ENCODE peak calls at places on chromosome X, in six cellular contexts. A, H, J, R, Y and K are unnamed samples.

GRCh38 chrX:7514871-7515599 is 327.9 kb upstream of the VCX start:
- DNase-seq in A (no peak), Y (no peak), H (peak), J (no peak), R (no peak), K (no peak)

GRCh38 chrX:44667771-44668170 is 125.1 kb upstream of the FUNDC1 start:
- DNase-seq in A (no peak), R (no peak), H (no peak), J (no peak), Y (peak), K (no peak)

GRCh38 chrX:69503835-69504625 is at the start of gene NALF2:
- DNase-seq in R (peak), J (peak), H (no peak), Y (peak), A (no peak), K (peak)

GRCh38 chrX:95893632-95894031 is 791.0 kb upstream of the DIAPH2 start:
- DNase-seq in Y (peak), A (no peak), J (no peak), H (peak), R (no peak), K (no peak)

GRCh38 chrX:23742174-23742692 is 843 bp downstream of the ACOT9 start:
- DNase-seq in Y (peak), H (peak), A (no peak), J (no peak), R (no peak), K (no peak)

GRCh38 chrX:10199212-10199611 is 42.4 kb downstream of the CLCN4 start:
- DNase-seq in A (peak), Y (peak), J (no peak), R (no peak), H (no peak), K (no peak)

GRCh38 chrX:131187234-131187633 is 101.9 kb downstream of the IGSF1 start:
- DNase-seq in J (no peak), Y (no peak), R (no peak), H (no peak), A (no peak), K (no peak)

GRCh38 chrX:19649227-19650009 is 134.1 kb upstream of the MAP3K15 start:
- DNase-seq in R (no peak), J (no peak), A (no peak), Y (no peak), H (no peak), K (no peak)

GRCh38 chrX:49178537-49178936 is 6.8 kb downstream of the PLP2 start:
- DNase-seq in Y (no peak), J (no peak), A (no peak), R (no peak), H (no peak), K (no peak)

GRCh38 chrX:135985123-135985973 is at the start of gene SLC9A6:
- DNase-seq in R (peak), J (peak), Y (peak), A (peak), H (peak), K (peak)

GRCh38 chrX:110509778-110510510 is 151.3 kb downstream of the RTL9 start:
- DNase-seq in R (peak), A (no peak), H (no peak), Y (peak), J (no peak), K (no peak)

GRCh38 chrX:34770511-34770910 is 113.4 kb upstream of the TMEM47 start:
- DNase-seq in J (no peak), Y (no peak), H (no peak), R (no peak), A (no peak), K (no peak)

GRCh38 chrX:16807976-16808542 is 21.8 kb downstream of the TXLNG start:
- DNase-seq in R (no peak), A (no peak), J (no peak), H (peak), Y (peak), K (no peak)

GRCh38 chrX:39883664-39884063 is 214.1 kb downstream of the BCOR start:
- DNase-seq in A (no peak), Y (no peak), R (no peak), H (no peak), J (no peak), K (no peak)

GRCh38 chrX:153746359-153746758 is 17.7 kb upstream of the PLXNB3 start:
- DNase-seq in J (no peak), Y (no peak), H (no peak), A (no peak), R (no peak), K (no peak)

GRCh38 chrX:19888419-19888879 is 1.0 kb upstream of the SH3KBP1 start:
- DNase-seq in A (peak), J (peak), H (peak), R (peak), Y (peak), K (peak)

GRCh38 chrX:19647731-19648588 is 132.7 kb upstream of the MAP3K15 start:
- DNase-seq in Y (peak), A (no peak), J (no peak), H (no peak), R (no peak), K (no peak)

GRCh38 chrX:136397001-136397400 is 90.7 kb upstream of the BRS3 start:
- DNase-seq in H (no peak), Y (peak), R (no peak), A (no peak), J (no peak), K (no peak)

GRCh38 chrX:281166-281999 is at the start of gene PLCXD1:
- DNase-seq in J (no peak), R (peak), H (no peak), Y (peak), A (no peak), K (no peak)

GRCh38 chrX:107197306-107197705 is 8.9 kb downstream of the NUP62CL start:
- DNase-seq in J (no peak), H (no peak), Y (no peak), R (no peak), A (no peak), K (no peak)

GRCh38 chrX:124347242-124347641 is 879 bp downstream of the SH2D1A start:
- DNase-seq in A (peak), Y (no peak), J (no peak), H (no peak), R (no peak), K (no peak)

GRCh38 chrX:87338510-87338909 is 179.1 kb upstream of the KLHL4 start:
- DNase-seq in Y (peak), H (no peak), A (no peak), R (peak), J (no peak), K (no peak)

GRCh38 chrX:40098264-40099045 is 697 bp upstream of the BCOR start:
- DNase-seq in J (peak), Y (peak), A (peak), R (no peak), H (no peak), K (peak)

GRCh38 chrX:340641-341423 is 22.2 kb upstream of the GTPBP6 start:
- DNase-seq in R (no peak), Y (no peak), J (no peak), H (no peak), A (no peak), K (no peak)

GRCh38 chrX:150768132-150768485 is 74.9 kb downstream of the MTMR1 start:
- DNase-seq in A (no peak), Y (peak), H (no peak), J (no peak), R (no peak), K (no peak)

GRCh38 chrX:1389181-1389992 is 2.5 kb downstream of the SLC25A6 start:
- DNase-seq in Y (no peak), R (no peak), A (no peak), H (no peak), J (no peak), K (no peak)

GRCh38 chrX:38311743-38312142 is 15.6 kb downstream of the RPGR start:
- DNase-seq in A (no peak), H (no peak), J (no peak), Y (peak), R (no peak), K (no peak)

DNA sequence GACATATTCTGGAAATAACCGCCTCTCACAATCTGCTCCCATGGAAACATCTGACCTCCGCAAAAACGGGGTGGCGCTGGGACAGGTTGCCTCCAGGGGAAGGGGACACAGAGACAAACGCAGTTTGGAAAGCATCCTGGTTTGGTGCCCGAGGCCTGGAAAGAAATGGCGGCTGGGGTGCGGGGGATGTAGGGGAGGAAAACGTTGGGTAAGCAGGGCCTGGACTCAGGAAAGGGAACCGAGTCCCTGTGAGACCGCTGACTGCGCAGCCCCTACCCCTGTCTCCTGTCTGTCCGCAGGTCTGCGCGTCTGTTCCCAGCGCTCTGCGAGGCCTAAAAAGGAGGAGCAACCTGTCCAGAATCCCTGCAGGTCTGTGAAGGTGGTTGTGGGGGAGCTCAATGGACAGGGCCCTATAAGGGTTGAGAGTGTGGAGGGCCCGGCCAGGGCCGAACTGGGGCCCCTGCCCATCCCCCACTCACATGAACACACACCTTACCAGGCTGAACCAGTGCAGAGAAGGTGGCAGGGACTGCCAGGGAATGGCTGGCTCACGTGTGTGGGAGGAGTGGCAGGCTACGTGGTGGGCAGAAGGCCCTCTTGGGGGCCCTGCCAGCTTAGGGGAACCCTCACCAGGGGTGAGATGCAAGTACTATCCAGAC is 671 bp downstream of the TCEAL3 start:
- DNase-seq in A (no peak), Y (peak), H (no peak), R (no peak), J (no peak), K (peak)
- H3K27ac ChIP-seq in A (peak), Y (no peak), H (peak), R (no peak), J (peak), K (peak)

GRCh38 chrX:45788941-45789348 is 588.3 kb upstream of the DIPK2B start:
- DNase-seq in H (no peak), Y (peak), R (no peak), J (no peak), A (no peak), K (no peak)
- H3K27ac ChIP-seq in H (no peak), Y (peak), R (no peak), J (no peak), A (no peak), K (no peak)

GRCh38 chrX:132206259-132206658 is 13.0 kb downstream of the RAP2C start:
- DNase-seq in A (no peak), R (no peak), Y (no peak), J (no peak), H (no peak), K (no peak)
- H3K27ac ChIP-seq in A (no peak), R (no peak), Y (no peak), J (no peak), H (no peak), K (no peak)

GRCh38 chrX:127112726-127113125 is 293.2 kb downstream of the PRR32 start:
- DNase-seq in J (no peak), A (no peak), R (no peak), H (no peak), Y (no peak), K (no peak)
- H3K27ac ChIP-seq in J (no peak), A (no peak), R (no peak), H (no peak), Y (no peak), K (no peak)

GRCh38 chrX:13125188-13125587 is 80.8 kb upstream of the FAM9C start:
- DNase-seq in H (no peak), R (no peak), Y (no peak), A (no peak), J (no peak), K (no peak)
- H3K27ac ChIP-seq in H (no peak), R (no peak), Y (no peak), A (no peak), J (no peak), K (no peak)

DNA sequence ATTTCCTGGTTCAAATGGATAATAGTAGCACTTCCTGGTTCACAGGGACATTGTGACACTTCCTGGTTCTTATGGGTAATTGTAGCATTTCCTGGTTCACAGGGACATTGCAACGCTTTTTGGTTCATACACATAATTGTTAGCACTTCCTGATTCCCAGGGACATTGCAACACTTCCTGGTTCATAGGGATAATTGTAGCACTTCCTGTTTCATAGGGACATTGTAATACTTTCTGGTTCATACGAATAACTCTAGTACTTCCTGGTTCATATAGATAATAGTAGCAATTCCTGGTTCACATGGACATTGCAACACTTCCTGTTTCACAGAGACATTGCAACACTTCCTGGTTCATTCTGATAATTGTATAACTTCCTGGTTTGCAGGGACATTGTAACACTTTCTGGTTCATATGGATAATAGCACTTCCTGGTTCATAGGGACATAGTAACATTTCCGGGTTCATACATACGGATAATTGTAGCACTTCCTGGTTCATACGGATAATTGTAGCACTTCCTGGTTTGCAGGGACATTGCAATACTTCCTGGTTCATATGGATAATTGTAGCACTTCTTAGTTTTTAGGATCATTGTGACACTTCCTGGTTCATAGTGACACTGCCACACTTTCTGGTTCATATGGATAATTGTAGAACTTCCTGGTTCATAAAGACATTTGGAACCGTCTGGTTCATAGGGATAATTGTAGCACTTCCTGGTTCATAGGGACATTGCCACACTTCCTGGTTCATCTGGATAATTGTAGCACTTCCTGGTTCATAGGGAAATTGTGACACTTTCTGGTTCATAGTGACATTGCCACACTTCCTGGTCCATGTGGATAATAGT is 61.6 kb upstream of the CD99 start:
- DNase-seq in A (no peak), H (no peak), Y (no peak), J (no peak), R (no peak), K (no peak)
- H3K27ac ChIP-seq in A (peak), H (no peak), Y (no peak), J (no peak), R (no peak), K (no peak)